ENCODE peak calls at places on chromosomes 4 and X, in ten cellular contexts. Z is BJ, T is upper lobe of left lung, R is WERI-Rb-1, F is neuronal stem cell, H is GM23248, G is astrocyte, C is tibial nerve, P is cardiac muscle cell, A is astrocyte of the cerebellum. I is an unnamed sample.
A peak's percentile ranks its signal among the peaks of the same experiment; 100 is the strongest.

GRCh38 chrX:148741441-148741840 is 241.0 kb downstream of the AFF2 start:
- DNase-seq in Z (no peak), T (no peak), R (peak; percentile 7), F (no peak), H (no peak), G (no peak), C (no peak), P (peak; percentile 8), A (no peak), I (no peak)

GRCh38 chr4:140743194-140743931 is 12.8 kb downstream of the TBC1D9 start:
- DNase-seq in Z (no peak), T (no peak), R (no peak), F (peak; percentile 18), H (peak; percentile 79), G (peak; percentile 45), C (no peak), P (no peak), A (no peak), I (peak; percentile 24)

GRCh38 chr4:127268367-127268766 is 364.4 kb upstream of the INTU start:
- DNase-seq in Z (no peak), T (no peak), R (no peak), F (no peak), H (no peak), G (no peak), C (no peak), P (no peak), A (no peak), I (no peak)

GRCh38 chr4:113636438-113636818 is 125.1 kb downstream of the CAMK2D start:
- DNase-seq in Z (no peak), T (no peak), R (no peak), F (no peak), H (no peak), G (no peak), C (no peak), P (no peak), A (no peak), I (peak; percentile 41)

GRCh38 chrX:133699023-133699728 is 283.9 kb upstream of the GPC4 start:
- DNase-seq in Z (no peak), T (no peak), R (no peak), F (no peak), H (no peak), G (no peak), C (no peak), P (no peak), A (no peak), I (no peak)

GRCh38 chr4:155899891-155900290 is 3.6 kb upstream of the TDO2 start:
- DNase-seq in Z (no peak), T (no peak), R (no peak), F (no peak), H (no peak), G (peak; percentile 20), C (no peak), P (peak; percentile 6), A (no peak), I (no peak)

GRCh38 chr4:147590249-147590920 is 26.8 kb upstream of the TMEM184C start:
- DNase-seq in Z (no peak), T (peak; percentile 35), R (peak; percentile 73), F (peak; percentile 71), H (peak; percentile 64), G (peak; percentile 45), C (peak; percentile 88), P (peak; percentile 85), A (peak; percentile 70), I (peak; percentile 51)

GRCh38 chr4:5165419-5166369 is 114.4 kb downstream of the STK32B start:
- DNase-seq in Z (no peak), T (no peak), R (peak; percentile 93), F (no peak), H (peak; percentile 52), G (peak; percentile 66), C (no peak), P (peak; percentile 74), A (peak; percentile 38), I (no peak)

GRCh38 chrX:71534773-71535544 is 2.1 kb downstream of the OGT start:
- DNase-seq in Z (no peak), T (no peak), R (no peak), F (no peak), H (peak; percentile 29), G (no peak), C (no peak), P (peak; percentile 7), A (no peak), I (no peak)

GRCh38 chr4:44150091-44150576 is 298.5 kb downstream of the KCTD8 start:
- DNase-seq in Z (no peak), T (no peak), R (no peak), F (no peak), H (no peak), G (peak; percentile 75), C (no peak), P (peak; percentile 1), A (peak; percentile 12), I (no peak)

GRCh38 chr4:61202100-61202637 is 2.0 kb downstream of the ADGRL3 start:
- DNase-seq in Z (no peak), T (no peak), R (peak; percentile 22), F (peak; percentile 27), H (no peak), G (no peak), C (no peak), P (no peak), A (no peak), I (no peak)

GRCh38 chr4:164396439-164396838 is 357.5 kb upstream of the SMIM31 start:
- DNase-seq in Z (no peak), T (no peak), R (no peak), F (no peak), H (no peak), G (peak; percentile 4), C (no peak), P (no peak), A (peak; percentile 9), I (no peak)

GRCh38 chr4:7067147-7067522 is 729 bp downstream of the GRPEL1 start:
- DNase-seq in Z (no peak), T (peak; percentile 75), R (no peak), F (no peak), H (peak; percentile 85), G (no peak), C (no peak), P (no peak), A (no peak), I (no peak)

GRCh38 chr4:4249876-4250275 is 1.9 kb upstream of the TMEM128 start:
- DNase-seq in Z (no peak), T (no peak), R (no peak), F (no peak), H (no peak), G (no peak), C (no peak), P (no peak), A (no peak), I (no peak)

GRCh38 chrX:49701948-49702347 is 6.2 kb upstream of the PAGE1 start:
- DNase-seq in Z (no peak), T (no peak), R (no peak), F (no peak), H (no peak), G (no peak), C (no peak), P (no peak), A (no peak), I (no peak)

GRCh38 chr4:147339116-147339515 is 141.8 kb upstream of the EDNRA start:
- DNase-seq in Z (no peak), T (no peak), R (no peak), F (no peak), H (no peak), G (peak; percentile 60), C (no peak), P (no peak), A (no peak), I (no peak)

GRCh38 chrX:14027031-14027430 is 2.7 kb downstream of the GEMIN8 start:
- DNase-seq in Z (no peak), T (no peak), R (no peak), F (no peak), H (peak; percentile 23), G (peak; percentile 55), C (no peak), P (peak; percentile 25), A (no peak), I (no peak)

GRCh38 chrX:154020500-154021115 is 906 bp upstream of the IRAK1 start:
- DNase-seq in Z (no peak), T (no peak), R (no peak), F (no peak), H (peak; percentile 48), G (no peak), C (no peak), P (no peak), A (no peak), I (no peak)

GRCh38 chrX:107273795-107274194 is 67.4 kb downstream of the DNAAF6 start:
- DNase-seq in Z (no peak), T (no peak), R (no peak), F (no peak), H (no peak), G (no peak), C (no peak), P (no peak), A (no peak), I (no peak)

GRCh38 chr4:102826105-102826889 is 1.1 kb downstream of the UBE2D3 start:
- DNase-seq in Z (no peak), T (no peak), R (no peak), F (no peak), H (no peak), G (no peak), C (no peak), P (no peak), A (no peak), I (no peak)

GRCh38 chr4:61437923-61438322 is 237.8 kb downstream of the ADGRL3 start:
- DNase-seq in Z (no peak), T (no peak), R (no peak), F (no peak), H (no peak), G (no peak), C (no peak), P (no peak), A (no peak), I (no peak)

GRCh38 chr4:107721436-107722090 is 1.5 kb upstream of the PAPSS1 start:
- DNase-seq in Z (no peak), T (peak; percentile 42), R (no peak), F (no peak), H (no peak), G (no peak), C (no peak), P (no peak), A (no peak), I (no peak)
- H3K4me3 ChIP-seq in Z (no peak overlapping the region), T (peak overlapping the region; percentile 86), R (no peak overlapping the region), F (peak overlapping the region; percentile 94), H (peak overlapping the region; percentile 89), G (peak overlapping the region; percentile 68), C (no peak overlapping the region), P (peak overlapping the region; percentile 52), A (peak overlapping the region; percentile 93), I (no peak overlapping the region)

GRCh38 chrX:46577116-46578005 is 3.8 kb downstream of the CHST7 start:
- DNase-seq in Z (no peak), T (no peak), R (no peak), F (no peak), H (peak; percentile 74), G (peak; percentile 50), C (no peak), P (peak; percentile 38), A (no peak), I (no peak)
- H3K4me3 ChIP-seq in Z (no peak overlapping the region), T (no peak overlapping the region), R (no peak overlapping the region), F (no peak overlapping the region), H (peak overlapping the region; percentile 79), G (no peak overlapping the region), C (no peak overlapping the region), P (no peak overlapping the region), A (no peak overlapping the region), I (no peak overlapping the region)

GRCh38 chrX:2697741-2698294 is 6.7 kb downstream of the CD99 start:
- DNase-seq in Z (no peak), T (no peak), R (no peak), F (no peak), H (no peak), G (peak; percentile 33), C (no peak), P (no peak), A (no peak), I (no peak)
- H3K4me3 ChIP-seq in Z (no peak overlapping the region), T (no peak overlapping the region), R (no peak overlapping the region), F (no peak overlapping the region), H (peak overlapping the region; percentile 51), G (no peak overlapping the region), C (no peak overlapping the region), P (no peak overlapping the region), A (no peak overlapping the region), I (peak overlapping the region; percentile 30)

GRCh38 chr4:78720994-78721677 is 55.0 kb upstream of the BMP2K start:
- DNase-seq in Z (no peak), T (no peak), R (no peak), F (no peak), H (no peak), G (no peak), C (peak; percentile 7), P (no peak), A (no peak), I (no peak)
- H3K4me3 ChIP-seq in Z (no peak overlapping the region), T (no peak overlapping the region), R (no peak overlapping the region), F (no peak overlapping the region), H (no peak overlapping the region), G (no peak overlapping the region), C (no peak overlapping the region), P (no peak overlapping the region), A (no peak overlapping the region), I (no peak overlapping the region)

I was measured in Jurkat, Clone E6-1.